ENCODE peak calls at places on chromosomes 13 and 19, in five cellular contexts. One of them, this sample, is unnamed.
A peak's percentile ranks its signal among the peaks of the same experiment; 100 is the strongest.

GRCh38 chr13:28094311-28094710 is 6.1 kb downstream of the FLT3 start:
- DNase-seq in effector memory CD4-positive, alpha-beta T cell: no peak
- DNase-seq in A549: no peak
- DNase-seq in mammary epithelial cell: no peak
- DNase-seq in cardiac muscle cell: no peak
- DNase-seq in this sample: no peak

GRCh38 chr13:41774605-41775218 is 186.2 kb downstream of the VWA8 start:
- DNase-seq in effector memory CD4-positive, alpha-beta T cell: no peak
- DNase-seq in A549: no peak
- DNase-seq in mammary epithelial cell: no peak
- DNase-seq in cardiac muscle cell: no peak
- DNase-seq in this sample: no peak

GRCh38 chr13:23631676-23632622 is 61.7 kb downstream of the TNFRSF19 start:
- DNase-seq in effector memory CD4-positive, alpha-beta T cell: no peak
- DNase-seq in A549: no peak
- DNase-seq in mammary epithelial cell: no peak
- DNase-seq in cardiac muscle cell: no peak
- DNase-seq in this sample: peak; percentile 77

GRCh38 chr19:31416548-31416947 is 67.3 kb upstream of the TSHZ3 start:
- DNase-seq in effector memory CD4-positive, alpha-beta T cell: no peak
- DNase-seq in A549: no peak
- DNase-seq in mammary epithelial cell: no peak
- DNase-seq in cardiac muscle cell: no peak
- DNase-seq in this sample: no peak

GRCh38 chr13:28659611-28659970 is 661 bp downstream of the POMP start:
- DNase-seq in effector memory CD4-positive, alpha-beta T cell: no peak
- DNase-seq in A549: no peak
- DNase-seq in mammary epithelial cell: peak; percentile 48
- DNase-seq in cardiac muscle cell: no peak
- DNase-seq in this sample: no peak

GRCh38 chr19:44625531-44626066 is 12.2 kb downstream of the IGSF23 start:
- DNase-seq in effector memory CD4-positive, alpha-beta T cell: no peak
- DNase-seq in A549: no peak
- DNase-seq in mammary epithelial cell: no peak
- DNase-seq in cardiac muscle cell: no peak
- DNase-seq in this sample: no peak

GRCh38 chr19:49520705-49521319 is 7.0 kb upstream of the RCN3 start:
- DNase-seq in effector memory CD4-positive, alpha-beta T cell: no peak
- DNase-seq in A549: no peak
- DNase-seq in mammary epithelial cell: no peak
- DNase-seq in cardiac muscle cell: no peak
- DNase-seq in this sample: no peak

GRCh38 chr19:43560687-43561086 is 14.6 kb downstream of the XRCC1 start:
- DNase-seq in effector memory CD4-positive, alpha-beta T cell: no peak
- DNase-seq in A549: peak; percentile 62
- DNase-seq in mammary epithelial cell: no peak
- DNase-seq in cardiac muscle cell: no peak
- DNase-seq in this sample: no peak

GRCh38 chr19:584240-585001 is 5.3 kb upstream of the HCN2 start:
- DNase-seq in effector memory CD4-positive, alpha-beta T cell: peak; percentile 38
- DNase-seq in A549: no peak
- DNase-seq in mammary epithelial cell: no peak
- DNase-seq in cardiac muscle cell: peak; percentile 79
- DNase-seq in this sample: no peak

GRCh38 chr13:24502567-24503375 is 9.8 kb downstream of the PARP4 start:
- DNase-seq in effector memory CD4-positive, alpha-beta T cell: no peak
- DNase-seq in A549: peak; percentile 7
- DNase-seq in mammary epithelial cell: peak; percentile 86
- DNase-seq in cardiac muscle cell: no peak
- DNase-seq in this sample: no peak

GRCh38 chr13:98142427-98143156 is at the start of gene FARP1:
- DNase-seq in effector memory CD4-positive, alpha-beta T cell: no peak
- DNase-seq in A549: peak; percentile 48
- DNase-seq in mammary epithelial cell: peak; percentile 77
- DNase-seq in cardiac muscle cell: peak; percentile 91
- DNase-seq in this sample: no peak

GRCh38 chr13:95530178-95530577 is 22.3 kb upstream of the CLDN10 start:
- DNase-seq in effector memory CD4-positive, alpha-beta T cell: no peak
- DNase-seq in A549: no peak
- DNase-seq in mammary epithelial cell: peak; percentile 83
- DNase-seq in cardiac muscle cell: no peak
- DNase-seq in this sample: no peak

GRCh38 chr13:19184176-19184575 is 2.6 kb upstream of the TUBA3C start:
- DNase-seq in effector memory CD4-positive, alpha-beta T cell: no peak
- DNase-seq in A549: no peak
- DNase-seq in mammary epithelial cell: no peak
- DNase-seq in cardiac muscle cell: no peak
- DNase-seq in this sample: no peak

GRCh38 chr19:19181614-19182013 is 10.3 kb downstream of the BORCS8 start:
- DNase-seq in effector memory CD4-positive, alpha-beta T cell: no peak
- DNase-seq in A549: no peak
- DNase-seq in mammary epithelial cell: no peak
- DNase-seq in cardiac muscle cell: no peak
- DNase-seq in this sample: no peak

DNA sequence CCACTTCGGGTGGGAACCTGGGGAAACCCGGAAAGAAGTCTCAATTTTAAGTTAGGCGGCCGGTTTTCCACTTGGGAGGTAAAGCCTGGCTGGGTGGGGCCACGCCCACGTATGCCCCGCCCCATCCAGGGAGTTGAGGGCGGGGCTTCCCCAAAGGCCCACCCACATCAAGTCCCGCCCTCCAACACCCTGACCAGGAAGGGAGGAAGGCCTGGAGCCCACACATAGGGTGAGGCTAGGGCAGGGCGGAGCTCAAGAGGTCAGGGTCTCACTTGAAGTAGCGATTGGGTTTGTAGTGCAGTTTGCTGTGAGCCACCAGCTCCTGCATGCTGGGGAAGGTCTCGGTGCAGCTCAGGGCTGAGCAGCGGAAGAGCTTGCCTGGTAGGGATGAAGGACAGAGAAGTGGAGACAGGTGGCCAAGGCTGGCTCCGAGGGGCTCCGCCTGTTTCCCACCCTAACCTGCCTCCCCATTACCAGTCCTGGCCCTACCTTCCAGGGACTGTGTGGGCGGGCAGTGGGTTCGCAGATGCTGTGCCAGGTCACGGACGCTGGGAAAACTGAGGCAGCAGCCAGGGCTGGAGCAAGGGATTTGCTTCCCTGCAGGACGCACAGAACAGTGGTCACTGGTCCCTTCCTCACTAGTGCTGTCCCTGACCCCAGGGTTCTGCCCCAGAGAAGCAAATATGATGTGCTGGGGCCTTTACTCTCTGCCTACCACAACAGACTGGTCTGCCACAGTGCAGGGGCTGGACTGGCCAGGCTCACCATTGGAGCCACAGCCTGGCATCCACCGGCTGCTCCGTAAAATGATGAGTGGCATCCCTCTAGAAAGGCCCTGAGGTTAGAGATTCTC is 1.6 kb downstream of the ZNF414 start:
- DNase-seq in effector memory CD4-positive, alpha-beta T cell: no peak
- DNase-seq in A549: peak; percentile 38
- DNase-seq in mammary epithelial cell: peak; percentile 11
- DNase-seq in cardiac muscle cell: no peak
- DNase-seq in this sample: no peak
- H3K27ac ChIP-seq in effector memory CD4-positive, alpha-beta T cell: peak overlapping the region; percentile 99
- H3K27ac ChIP-seq in A549: peak overlapping the region; percentile 99
- H3K27ac ChIP-seq in mammary epithelial cell: no peak overlapping the region
- H3K27ac ChIP-seq in cardiac muscle cell: peak overlapping the region; percentile 100
- H3K27ac ChIP-seq in this sample: peak overlapping the region; percentile 98

GRCh38 chr13:101746513-101746912 is 294.0 kb downstream of the ITGBL1 start:
- DNase-seq in effector memory CD4-positive, alpha-beta T cell: no peak
- DNase-seq in A549: no peak
- DNase-seq in mammary epithelial cell: no peak
- DNase-seq in cardiac muscle cell: no peak
- DNase-seq in this sample: no peak

GRCh38 chr13:101751488-101751887 is 299.0 kb downstream of the ITGBL1 start:
- DNase-seq in effector memory CD4-positive, alpha-beta T cell: no peak
- DNase-seq in A549: no peak
- DNase-seq in mammary epithelial cell: peak; percentile 66
- DNase-seq in cardiac muscle cell: peak; percentile 57
- DNase-seq in this sample: peak; percentile 88

GRCh38 chr13:101749584-101749983 is 297.1 kb downstream of the ITGBL1 start:
- DNase-seq in effector memory CD4-positive, alpha-beta T cell: no peak
- DNase-seq in A549: no peak
- DNase-seq in mammary epithelial cell: no peak
- DNase-seq in cardiac muscle cell: no peak
- DNase-seq in this sample: no peak

GRCh38 chr13:101752432-101752831 is 300.0 kb downstream of the ITGBL1 start:
- DNase-seq in effector memory CD4-positive, alpha-beta T cell: no peak
- DNase-seq in A549: no peak
- DNase-seq in mammary epithelial cell: no peak
- DNase-seq in cardiac muscle cell: no peak
- DNase-seq in this sample: no peak

DNA sequence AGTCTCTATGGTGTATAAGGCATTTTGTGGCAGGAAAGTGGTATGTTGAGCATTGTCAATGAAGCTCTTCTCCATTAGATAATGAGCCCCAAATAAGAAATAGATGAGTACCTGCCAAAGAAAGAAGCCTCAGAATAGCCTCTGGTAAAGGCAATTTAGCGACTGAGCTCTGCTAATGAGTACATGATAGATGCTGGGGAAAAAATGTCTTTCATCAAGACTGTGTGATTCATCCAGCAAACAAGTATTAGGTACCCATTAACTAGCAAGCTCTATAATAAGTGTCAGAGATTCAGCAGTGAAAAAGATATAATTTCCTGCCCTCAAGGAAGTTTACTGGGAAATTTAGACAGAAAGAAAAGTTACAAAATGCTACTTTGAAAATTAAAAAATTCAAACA is 294.6 kb downstream of the ITGBL1 start:
- DNase-seq in effector memory CD4-positive, alpha-beta T cell: no peak
- DNase-seq in A549: no peak
- DNase-seq in mammary epithelial cell: no peak
- DNase-seq in cardiac muscle cell: no peak
- DNase-seq in this sample: no peak
- H3K27ac ChIP-seq in effector memory CD4-positive, alpha-beta T cell: no peak overlapping the region
- H3K27ac ChIP-seq in A549: peak overlapping the region; percentile 8
- H3K27ac ChIP-seq in mammary epithelial cell: no peak overlapping the region
- H3K27ac ChIP-seq in cardiac muscle cell: no peak overlapping the region
- H3K27ac ChIP-seq in this sample: no peak overlapping the region

GRCh38 chr13:30135868-30136267 is 171.5 kb downstream of the KATNAL1 start:
- DNase-seq in effector memory CD4-positive, alpha-beta T cell: no peak
- DNase-seq in A549: no peak
- DNase-seq in mammary epithelial cell: no peak
- DNase-seq in cardiac muscle cell: no peak
- DNase-seq in this sample: no peak
- H3K27ac ChIP-seq in effector memory CD4-positive, alpha-beta T cell: no peak overlapping the region
- H3K27ac ChIP-seq in A549: no peak overlapping the region
- H3K27ac ChIP-seq in mammary epithelial cell: no peak overlapping the region
- H3K27ac ChIP-seq in cardiac muscle cell: no peak overlapping the region
- H3K27ac ChIP-seq in this sample: no peak overlapping the region

DNA sequence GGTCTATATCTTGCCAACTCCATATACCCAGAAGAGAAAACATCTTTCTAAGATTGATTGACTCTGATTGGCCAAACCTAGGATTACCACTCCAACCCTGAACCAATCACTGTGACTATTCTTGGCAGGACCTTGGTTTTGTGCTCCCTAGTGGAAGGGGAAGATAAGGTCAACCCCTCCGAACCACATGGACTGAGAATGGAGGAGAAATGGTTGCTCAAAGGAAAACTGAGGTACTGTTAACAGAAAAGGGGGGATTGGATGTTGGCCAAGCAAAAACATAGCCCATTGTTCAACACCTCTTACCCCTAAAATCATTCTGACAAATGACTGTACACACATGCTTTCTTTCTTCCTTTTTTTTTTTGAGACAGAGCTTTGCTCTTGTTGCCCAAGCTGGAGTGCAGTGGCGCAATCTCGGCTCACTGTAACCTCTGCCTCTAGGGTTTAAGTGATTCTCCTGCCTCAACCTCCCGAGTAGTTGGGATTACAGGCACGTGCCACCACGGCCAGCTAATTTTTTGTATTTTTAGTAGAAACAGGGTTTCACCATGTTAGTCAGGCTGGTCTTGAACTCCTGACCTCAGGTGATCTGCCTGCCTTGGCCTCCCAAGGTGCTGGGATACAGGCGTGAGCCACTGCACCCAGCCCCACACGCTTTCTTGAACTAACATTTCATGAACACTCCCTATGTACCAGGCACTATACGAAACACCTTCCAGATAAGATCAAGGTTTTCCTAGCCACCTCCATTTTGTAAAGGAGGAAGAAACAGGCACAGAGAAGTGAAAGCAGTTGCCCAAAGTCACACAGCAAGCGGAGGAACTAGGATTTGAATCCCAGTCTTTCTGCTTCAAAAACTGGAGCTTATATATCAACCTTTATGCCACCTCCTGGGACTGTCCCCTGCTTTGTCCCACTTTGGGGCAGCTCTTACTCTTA is 6.5 kb downstream of the MEIOSIN start:
- DNase-seq in effector memory CD4-positive, alpha-beta T cell: no peak
- DNase-seq in A549: no peak
- DNase-seq in mammary epithelial cell: no peak
- DNase-seq in cardiac muscle cell: no peak
- DNase-seq in this sample: no peak
- H3K27ac ChIP-seq in effector memory CD4-positive, alpha-beta T cell: no peak overlapping the region
- H3K27ac ChIP-seq in A549: no peak overlapping the region
- H3K27ac ChIP-seq in mammary epithelial cell: no peak overlapping the region
- H3K27ac ChIP-seq in cardiac muscle cell: no peak overlapping the region
- H3K27ac ChIP-seq in this sample: no peak overlapping the region

GRCh38 chr19:10878253-10878652 is 6.9 kb downstream of the CARM1 start:
- DNase-seq in effector memory CD4-positive, alpha-beta T cell: no peak
- DNase-seq in A549: no peak
- DNase-seq in mammary epithelial cell: no peak
- DNase-seq in cardiac muscle cell: no peak
- DNase-seq in this sample: no peak

GRCh38 chr19:10884273-10884672 is 12.9 kb downstream of the CARM1 start:
- DNase-seq in effector memory CD4-positive, alpha-beta T cell: no peak
- DNase-seq in A549: no peak
- DNase-seq in mammary epithelial cell: no peak
- DNase-seq in cardiac muscle cell: peak; percentile 50
- DNase-seq in this sample: no peak

GRCh38 chr19:10885241-10886169 is 14.2 kb downstream of the CARM1 start:
- DNase-seq in effector memory CD4-positive, alpha-beta T cell: no peak
- DNase-seq in A549: no peak
- DNase-seq in mammary epithelial cell: no peak
- DNase-seq in cardiac muscle cell: no peak
- DNase-seq in this sample: no peak

GRCh38 chr19:10881403-10882107 is 10.2 kb downstream of the CARM1 start:
- DNase-seq in effector memory CD4-positive, alpha-beta T cell: no peak
- DNase-seq in A549: no peak
- DNase-seq in mammary epithelial cell: no peak
- DNase-seq in cardiac muscle cell: peak; percentile 64
- DNase-seq in this sample: no peak

GRCh38 chr19:10882108-10882457 is 10.7 kb downstream of the CARM1 start:
- DNase-seq in effector memory CD4-positive, alpha-beta T cell: no peak
- DNase-seq in A549: no peak
- DNase-seq in mammary epithelial cell: no peak
- DNase-seq in cardiac muscle cell: peak; percentile 42
- DNase-seq in this sample: no peak
- H3K27ac ChIP-seq in effector memory CD4-positive, alpha-beta T cell: no peak overlapping the region
- H3K27ac ChIP-seq in A549: no peak overlapping the region
- H3K27ac ChIP-seq in mammary epithelial cell: no peak overlapping the region
- H3K27ac ChIP-seq in cardiac muscle cell: peak overlapping the region; percentile 93
- H3K27ac ChIP-seq in this sample: no peak overlapping the region

DNA sequence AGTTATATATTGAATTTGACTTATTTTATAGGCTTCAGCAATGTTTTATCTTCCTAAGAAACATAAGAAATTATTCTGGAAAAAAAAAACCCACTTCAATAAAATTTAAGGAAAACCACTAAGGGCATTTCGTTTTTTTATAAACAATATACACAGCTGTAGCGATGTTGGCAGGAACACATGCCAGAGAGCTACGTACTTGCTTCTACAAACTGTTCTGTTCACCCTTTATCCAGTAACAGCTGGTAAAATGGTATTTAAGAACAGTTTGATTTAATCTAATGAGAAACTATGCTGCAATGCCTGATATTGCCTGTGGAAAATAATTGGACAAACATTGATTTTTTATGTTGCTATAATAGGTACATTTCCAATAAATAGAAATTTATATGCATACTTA is 137.2 kb upstream of the DACH1 start:
- DNase-seq in effector memory CD4-positive, alpha-beta T cell: no peak
- DNase-seq in A549: no peak
- DNase-seq in mammary epithelial cell: no peak
- DNase-seq in cardiac muscle cell: no peak
- DNase-seq in this sample: no peak
- H3K27ac ChIP-seq in effector memory CD4-positive, alpha-beta T cell: no peak overlapping the region
- H3K27ac ChIP-seq in A549: no peak overlapping the region
- H3K27ac ChIP-seq in mammary epithelial cell: no peak overlapping the region
- H3K27ac ChIP-seq in cardiac muscle cell: no peak overlapping the region
- H3K27ac ChIP-seq in this sample: no peak overlapping the region

This sample was measured in SK-N-MC.